ENCODE peak calls at places on chromosomes 12 and 14, in six cellular contexts. Y is HCT116, L is Panc1, A is breast epithelium, F is endothelial cell of umbilical vein, O is sigmoid colon. J is an unnamed sample. For H3K4me1, the result is how much of the 10 kb centered on the place peaks cover.

GRCh38 chr14:52926994-52927393 is 23.9 kb downstream of the FERMT2 start:
- DNase-seq in Y (no peak), L (no peak), A (no peak), F (peak), O (no peak), J (no peak)

GRCh38 chr14:56874375-56874774 is 64.1 kb upstream of the OTX2 start:
- DNase-seq in Y (peak), L (peak), A (no peak), F (peak), O (no peak), J (peak)

GRCh38 chr14:20436363-20436755 is 393 bp upstream of the KLHL33 start:
- DNase-seq in Y (no peak), L (no peak), A (no peak), F (no peak), O (no peak), J (no peak)

GRCh38 chr12:131583085-131583712 is 127.7 kb upstream of the SFSWAP start:
- DNase-seq in Y (no peak), L (peak), A (no peak), F (no peak), O (no peak), J (no peak)

GRCh38 chr12:22275847-22276246 is 58.7 kb downstream of the ST8SIA1 start:
- DNase-seq in Y (no peak), L (no peak), A (peak), F (peak), O (peak), J (peak)

GRCh38 chr12:88238406-88238805 is 96.3 kb downstream of the TMTC3 start:
- DNase-seq in Y (no peak), L (no peak), A (no peak), F (no peak), O (no peak), J (no peak)

GRCh38 chr14:74946659-74947281 is 8.6 kb downstream of the PGF start:
- DNase-seq in Y (no peak), L (no peak), A (no peak), F (no peak), O (peak), J (no peak)

GRCh38 chr14:100640481-100641273 is 53.5 kb upstream of the BEGAIN start:
- DNase-seq in Y (no peak), L (no peak), A (no peak), F (no peak), O (no peak), J (peak)

GRCh38 chr12:113214938-113215400 is 6.3 kb upstream of the TPCN1 start:
- DNase-seq in Y (peak), L (no peak), A (no peak), F (peak), O (peak), J (no peak)

GRCh38 chr12:45423931-45424330 is 208.0 kb downstream of the ANO6 start:
- DNase-seq in Y (no peak), L (no peak), A (no peak), F (no peak), O (no peak), J (no peak)

GRCh38 chr12:52416788-52417187 is 10.7 kb upstream of the KRT82 start:
- DNase-seq in Y (no peak), L (no peak), A (no peak), F (no peak), O (no peak), J (no peak)

GRCh38 chr14:50758945-50759344 is 72.0 kb downstream of the NIN start:
- DNase-seq in Y (no peak), L (no peak), A (no peak), F (no peak), O (no peak), J (no peak)
- TF ChIP-seq POLR2AphosphoS5 in Y (no peak), L (no peak), A (no peak), F (no peak), O (no peak), J (no peak)

GRCh38 chr12:124496584-124496983 is 70.8 kb downstream of the NCOR2 start:
- DNase-seq in Y (no peak), L (no peak), A (no peak), F (no peak), O (no peak), J (no peak)

GRCh38 chr12:124495194-124495983 is 72.0 kb downstream of the NCOR2 start:
- DNase-seq in Y (no peak), L (no peak), A (no peak), F (no peak), O (no peak), J (no peak)

GRCh38 chr12:124492879-124493808 is 74.3 kb downstream of the NCOR2 start:
- DNase-seq in Y (no peak), L (no peak), A (no peak), F (no peak), O (no peak), J (no peak)

GRCh38 chr12:124493809-124494750 is 73.3 kb downstream of the NCOR2 start:
- DNase-seq in Y (no peak), L (no peak), A (no peak), F (no peak), O (no peak), J (no peak)

DNA sequence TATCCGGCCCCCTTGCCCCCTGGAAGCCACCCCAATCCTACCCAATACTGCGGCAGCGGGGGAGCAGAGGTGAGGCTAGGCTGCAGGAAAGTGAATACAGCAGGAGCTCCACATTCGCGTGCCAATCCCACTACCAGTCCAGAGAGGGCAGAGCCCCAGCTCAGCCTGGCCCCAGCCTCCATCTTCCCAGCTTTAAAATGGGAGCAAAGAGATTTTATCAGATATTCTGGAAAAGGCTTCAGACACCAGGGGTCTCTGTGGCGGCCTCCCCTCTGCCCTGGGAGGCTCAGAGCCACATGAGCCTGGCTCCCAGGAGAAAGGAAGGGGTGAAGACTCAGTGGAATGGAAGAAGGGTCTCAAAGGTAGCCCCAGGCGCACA is 72.7 kb downstream of the NCOR2 start:
- DNase-seq in Y (no peak), L (no peak), A (no peak), F (no peak), O (no peak), J (no peak)
- H3K4me1 ChIP-seq in Y (under half), L (under half), A (under half), F (under half), O (half or more), J (half or more)

DNA sequence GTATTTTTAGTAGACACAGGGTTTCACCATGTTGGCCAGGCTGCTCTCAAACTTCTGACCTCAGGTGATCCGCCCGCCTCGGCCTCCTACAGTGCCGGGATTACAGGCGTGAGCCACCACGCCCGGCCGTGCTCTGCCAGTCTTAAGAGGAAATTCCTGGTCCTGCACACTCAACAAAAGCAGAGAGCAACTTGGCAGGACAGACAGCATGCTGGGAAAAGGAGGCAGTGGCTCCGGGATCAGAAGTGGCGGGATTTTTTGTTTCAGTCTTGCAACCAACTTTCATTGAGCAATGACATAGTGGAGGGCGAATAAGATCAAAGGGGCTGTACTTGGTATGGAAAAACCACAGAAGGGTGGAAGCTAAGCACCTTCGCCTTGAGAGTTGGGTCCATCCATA is 2.1 kb downstream of the CKAP4 start:
- DNase-seq in Y (peak), L (no peak), A (no peak), F (peak), O (peak), J (peak)
- TF ChIP-seq POLR2AphosphoS5 in Y (peak), L (no peak), A (no peak), F (no peak), O (peak), J (peak)

GRCh38 chr14:103624860-103625259 is 4.2 kb upstream of the KLC1 start:
- DNase-seq in Y (peak), L (no peak), A (peak), F (peak), O (peak), J (peak)
- H3K4me1 ChIP-seq in Y (half or more), L (under half), A (under half), F (under half), O (under half), J (under half)

GRCh38 chr14:63852817-63853730 is at the start of gene SYNE2:
- DNase-seq in Y (no peak), L (no peak), A (peak), F (peak), O (peak), J (peak)
- TF ChIP-seq POLR2AphosphoS5 in Y (peak), L (no peak), A (no peak), F (no peak), O (peak), J (peak)

DNA sequence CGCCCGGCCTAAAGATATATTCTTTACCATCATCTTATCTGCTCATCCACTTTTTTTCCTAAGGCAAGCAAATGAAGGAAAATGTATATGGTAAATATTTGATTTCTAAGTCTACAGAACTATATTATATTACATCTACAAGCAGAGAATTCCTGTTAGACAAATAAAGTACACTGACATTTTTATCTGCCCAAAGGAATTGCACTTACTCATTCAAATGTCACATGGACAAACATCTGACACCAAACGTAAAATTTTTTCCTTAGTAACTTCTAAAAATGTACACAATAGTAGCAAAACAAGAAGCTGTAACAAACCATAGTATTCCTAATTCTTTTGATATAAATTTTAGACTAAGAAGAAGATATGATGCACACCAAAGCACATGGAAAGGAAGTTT is 51.0 kb downstream of the SPPL3 start:
- DNase-seq in Y (no peak), L (no peak), A (no peak), F (no peak), O (no peak), J (no peak)
- H3K4me1 ChIP-seq in Y (under half), L (under half), A (under half), F (under half), O (half or more), J (half or more)

GRCh38 chr14:104048758-104049496 is 36.6 kb upstream of the ASPG start:
- DNase-seq in Y (no peak), L (no peak), A (no peak), F (no peak), O (no peak), J (no peak)
- TF ChIP-seq POLR2AphosphoS5 in Y (no peak), L (no peak), A (no peak), F (no peak), O (no peak), J (peak)

J was measured in stomach.